ENCODE peak calls at places on chromosomes 1 and 21, in five cellular contexts. R is brain microvascular endothelial cell, Y is activated B cell treated with CpG ODN at 0.5 μM for 24 hours, F is heart left ventricle, L is foreskin fibroblast. M is an unnamed sample.

GRCh38 chr1:170931650-170932049 is 3.7 kb upstream of the MROH9 start:
- DNase-seq in R (no peak), Y (no peak), F (no peak), L (no peak), M (no peak)

GRCh38 chr1:62237361-62237760 is 42.7 kb downstream of the L1TD1 start:
- DNase-seq in R (no peak), Y (no peak), F (no peak), L (peak; percentile 7), M (no peak)

GRCh38 chr1:116261227-116261626 is 111.8 kb upstream of the ATP1A1 start:
- DNase-seq in R (no peak), Y (no peak), F (no peak), L (no peak), M (no peak)

GRCh38 chr21:35991131-35991530 is 69.2 kb downstream of the SETD4 start:
- DNase-seq in R (no peak), Y (no peak), F (no peak), L (no peak), M (no peak)

GRCh38 chr1:35324486-35324885 is 56.0 kb downstream of the ZMYM4 start:
- DNase-seq in R (peak; percentile 28), Y (no peak), F (no peak), L (peak; percentile 56), M (no peak)

GRCh38 chr1:165397945-165398344 is 41.4 kb upstream of the LMX1A start:
- DNase-seq in R (peak; percentile 63), Y (no peak), F (no peak), L (peak; percentile 91), M (no peak)

GRCh38 chr1:227372662-227373061 is 54.4 kb upstream of the CDC42BPA start:
- DNase-seq in R (peak; percentile 57), Y (no peak), F (no peak), L (peak; percentile 88), M (no peak)

GRCh38 chr1:118360817-118361216 is 175.8 kb upstream of the SPAG17 start:
- DNase-seq in R (no peak), Y (no peak), F (no peak), L (peak; percentile 64), M (no peak)

GRCh38 chr1:221724931-221725605 is 16.8 kb downstream of the DUSP10 start:
- DNase-seq in R (peak; percentile 45), Y (no peak), F (no peak), L (peak; percentile 79), M (no peak)

GRCh38 chr1:54782588-54782987 is 18.3 kb upstream of the PARS2 start:
- DNase-seq in R (no peak), Y (no peak), F (no peak), L (no peak), M (no peak)

GRCh38 chr1:240695416-240695815 is 83.5 kb upstream of the GREM2 start:
- DNase-seq in R (no peak), Y (no peak), F (no peak), L (no peak), M (no peak)

GRCh38 chr1:38791892-38792291 is 67.7 kb downstream of the RRAGC start:
- DNase-seq in R (no peak), Y (no peak), F (no peak), L (no peak), M (no peak)

GRCh38 chr1:36699113-36699512 is 216.4 kb upstream of the CSF3R start:
- DNase-seq in R (no peak), Y (no peak), F (no peak), L (no peak), M (no peak)

GRCh38 chr21:34670220-34670961 is 1.6 kb downstream of the CLIC6 start:
- DNase-seq in R (no peak), Y (no peak), F (peak; percentile 63), L (peak; percentile 41), M (peak; percentile 42)

GRCh38 chr1:109980324-109981127 is 4.0 kb upstream of the AHCYL1 start:
- DNase-seq in R (no peak), Y (no peak), F (no peak), L (peak; percentile 50), M (no peak)

GRCh38 chr1:161506336-161507223 is 1.3 kb downstream of the FCGR2A start:
- DNase-seq in R (peak; percentile 12), Y (no peak), F (no peak), L (peak; percentile 18), M (no peak)

GRCh38 chr1:13590486-13590885 is 6.9 kb downstream of the PDPN start:
- DNase-seq in R (no peak), Y (no peak), F (no peak), L (no peak), M (no peak)

GRCh38 chr1:211247921-211248320 is 11.2 kb upstream of the RCOR3 start:
- DNase-seq in R (no peak), Y (no peak), F (no peak), L (no peak), M (no peak)

GRCh38 chr1:222792744-222793143 is 22.1 kb upstream of the DISP1 start:
- DNase-seq in R (no peak), Y (no peak), F (no peak), L (peak; percentile 58), M (no peak)

GRCh38 chr1:245306628-245307410 is 152.0 kb downstream of the KIF26B start:
- DNase-seq in R (no peak), Y (no peak), F (no peak), L (no peak), M (no peak)

GRCh38 chr21:15422761-15423160 is 307.0 kb upstream of the USP25 start:
- DNase-seq in R (peak; percentile 70), Y (no peak), F (no peak), L (no peak), M (no peak)

GRCh38 chr1:205631727-205632373 is at the start of gene ELK4:
- DNase-seq in R (peak; percentile 95), Y (peak; percentile 99), F (peak; percentile 100), L (peak; percentile 99), M (peak; percentile 99)

DNA sequence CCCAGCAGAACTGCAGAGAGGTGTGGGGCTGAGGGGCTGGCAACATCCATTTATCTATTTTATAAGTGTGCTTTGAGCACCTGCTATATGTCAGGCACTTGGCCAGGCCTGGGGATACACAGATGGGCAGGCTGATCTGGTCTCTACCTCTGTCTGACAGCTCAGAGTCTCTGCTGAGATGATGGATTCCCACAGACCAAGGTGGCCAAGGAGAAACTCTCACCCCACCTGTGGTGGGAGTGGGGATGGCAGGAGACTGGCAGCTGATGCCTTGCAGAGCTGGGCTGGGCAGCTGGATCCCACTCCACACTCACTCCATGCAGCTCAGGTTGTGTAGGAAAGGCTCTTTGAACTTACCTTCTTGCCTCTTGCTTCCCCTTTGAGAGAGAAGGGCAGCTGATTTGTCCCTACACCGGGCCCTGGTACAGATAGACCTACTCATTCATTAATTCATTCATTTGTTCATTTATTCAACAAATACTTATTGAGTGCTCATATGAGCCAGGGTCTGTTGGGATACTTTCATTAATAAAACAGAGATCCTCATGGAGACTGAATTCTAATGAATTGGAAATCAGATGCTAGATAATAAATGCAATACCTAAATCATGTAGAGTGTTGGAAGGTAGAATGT is 9.0 kb downstream of the ADORA1 start:
- DNase-seq in R (no peak), Y (no peak), F (no peak), L (no peak), M (no peak)
- TF ChIP-seq CTCF in R (peak; percentile 17), Y (no peak), F (no peak), L (no peak), M (peak; percentile 25)

GRCh38 chr1:181170194-181170593 is 81.7 kb downstream of the IER5 start:
- DNase-seq in R (no peak), Y (no peak), F (no peak), L (no peak), M (no peak)

GRCh38 chr1:181163662-181164061 is 75.2 kb downstream of the IER5 start:
- DNase-seq in R (no peak), Y (no peak), F (no peak), L (no peak), M (no peak)

GRCh38 chr1:181161170-181161870 is 72.8 kb downstream of the IER5 start:
- DNase-seq in R (no peak), Y (no peak), F (no peak), L (no peak), M (no peak)

GRCh38 chr1:181172082-181172481 is 83.6 kb downstream of the IER5 start:
- DNase-seq in R (no peak), Y (no peak), F (no peak), L (no peak), M (no peak)

GRCh38 chr1:181166377-181167196 is 78.1 kb downstream of the IER5 start:
- DNase-seq in R (peak; percentile 73), Y (peak; percentile 29), F (no peak), L (peak; percentile 88), M (peak; percentile 57)
- TF ChIP-seq CTCF in R (peak; percentile 84), Y (peak; percentile 74), F (peak; percentile 89), L (peak; percentile 78), M (peak; percentile 87)

DNA sequence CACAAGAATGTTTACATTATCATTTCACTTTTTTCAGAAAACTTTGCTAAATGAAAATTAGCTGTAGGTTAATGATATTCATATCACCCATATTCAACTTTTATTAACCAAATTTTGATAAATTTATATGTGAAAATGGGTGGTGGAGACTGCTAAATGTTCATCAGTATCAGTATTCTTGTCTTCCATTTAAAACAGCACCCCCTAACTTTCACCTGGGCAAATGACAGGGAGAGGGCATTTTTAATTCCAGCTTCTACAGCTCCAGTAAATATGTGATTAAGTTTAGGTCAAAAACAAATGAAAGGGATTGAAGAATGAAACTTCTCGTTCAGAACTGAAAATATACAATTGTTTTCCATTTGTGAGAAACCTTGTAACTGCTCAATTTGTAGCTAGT is 722.2 kb downstream of the KCNT2 start:
- DNase-seq in R (no peak), Y (no peak), F (no peak), L (no peak), M (no peak)
- TF ChIP-seq CTCF in R (peak; percentile 21), Y (no peak), F (no peak), L (no peak), M (peak; percentile 27)

GRCh38 chr1:48743480-48743879 is 33.2 kb downstream of the BEND5 start:
- DNase-seq in R (no peak), Y (no peak), F (no peak), L (no peak), M (no peak)
- TF ChIP-seq CTCF in R (no peak), Y (no peak), F (no peak), L (no peak), M (no peak)